ENCODE peak calls at places on chromosome 10, in five cellular contexts. T, D, V, E and B are unnamed samples.

GRCh38 chr10:121457729-121458128 is 140.5 kb downstream of the FGFR2 start:
- ATAC-seq in T (no peak), D (no peak), V (no peak), E (no peak), B (no peak)

GRCh38 chr10:29411666-29412335 is 122.9 kb downstream of the LYZL1 start:
- ATAC-seq in T (no peak), D (no peak), V (no peak), E (no peak), B (no peak)

GRCh38 chr10:102186128-102186527 is 33.9 kb downstream of the NOLC1 start:
- ATAC-seq in T (no peak), D (no peak), V (no peak), E (no peak), B (peak)

GRCh38 chr10:43295436-43295835 is 28.6 kb upstream of the RASGEF1A start:
- ATAC-seq in T (no peak), D (no peak), V (peak), E (no peak), B (no peak)

GRCh38 chr10:97427571-97428179 is 1.7 kb downstream of the PGAM1 start:
- ATAC-seq in T (peak), D (no peak), V (peak), E (no peak), B (no peak)

GRCh38 chr10:13382759-13383753 is 35.0 kb upstream of the SEPHS1 start:
- ATAC-seq in T (peak), D (peak), V (peak), E (peak), B (no peak)

GRCh38 chr10:8438603-8439002 is 384.1 kb downstream of the GATA3 start:
- ATAC-seq in T (no peak), D (no peak), V (no peak), E (no peak), B (no peak)

GRCh38 chr10:75043256-75044121 is 68.0 kb upstream of the SAMD8 start:
- ATAC-seq in T (peak), D (peak), V (no peak), E (no peak), B (no peak)

GRCh38 chr10:115981056-115981455 is 291.9 kb downstream of the GFRA1 start:
- ATAC-seq in T (no peak), D (no peak), V (no peak), E (no peak), B (no peak)

GRCh38 chr10:112241651-112242341 is 41.4 kb upstream of the TECTB start:
- ATAC-seq in T (no peak), D (no peak), V (no peak), E (peak), B (no peak)

GRCh38 chr10:58477122-58477521 is 35.5 kb upstream of the BICC1 start:
- ATAC-seq in T (no peak), D (no peak), V (no peak), E (no peak), B (no peak)

GRCh38 chr10:95221124-95221523 is 27.1 kb downstream of the ACSM6 start:
- ATAC-seq in T (no peak), D (peak), V (no peak), E (no peak), B (no peak)

GRCh38 chr10:15152556-15152955 is 15.9 kb downstream of the NMT2 start:
- ATAC-seq in T (no peak), D (no peak), V (peak), E (no peak), B (no peak)

GRCh38 chr10:28564905-28565304 is 32.0 kb downstream of the WAC start:
- ATAC-seq in T (no peak), D (no peak), V (no peak), E (no peak), B (no peak)

GRCh38 chr10:12418725-12419278 is 69.5 kb downstream of the CAMK1D start:
- ATAC-seq in T (no peak), D (peak), V (no peak), E (peak), B (no peak)

GRCh38 chr10:17430647-17431355 is 23.6 kb downstream of the ST8SIA6 start:
- ATAC-seq in T (peak), D (peak), V (peak), E (no peak), B (peak)

GRCh38 chr10:119070395-119071165 is 10.0 kb downstream of the EIF3A start:
- ATAC-seq in T (no peak), D (no peak), V (no peak), E (no peak), B (no peak)

GRCh38 chr10:27561362-27561761 is 57.3 kb downstream of the RAB18 start:
- ATAC-seq in T (no peak), D (no peak), V (no peak), E (no peak), B (no peak)

GRCh38 chr10:98344589-98345038 is 70.4 kb downstream of the PYROXD2 start:
- ATAC-seq in T (no peak), D (no peak), V (no peak), E (peak), B (peak)

GRCh38 chr10:26689394-26689793 is 8.1 kb upstream of the PDSS1 start:
- ATAC-seq in T (no peak), D (no peak), V (no peak), E (no peak), B (no peak)

GRCh38 chr10:71975891-71976725 is 11.9 kb downstream of the CHST3 start:
- ATAC-seq in T (no peak), D (peak), V (peak), E (no peak), B (peak)

GRCh38 chr10:124064676-124065075 is 28.7 kb downstream of the CHST15 start:
- ATAC-seq in T (no peak), D (no peak), V (peak), E (no peak), B (no peak)

GRCh38 chr10:2950546-2950945 is 116.8 kb upstream of the PFKP start:
- ATAC-seq in T (no peak), D (no peak), V (no peak), E (no peak), B (no peak)

GRCh38 chr10:125786547-125786946 is 10.9 kb upstream of the MMP21 start:
- ATAC-seq in T (no peak), D (no peak), V (no peak), E (no peak), B (no peak)

GRCh38 chr10:33913194-33913593 is 578.7 kb upstream of the NRP1 start:
- ATAC-seq in T (no peak), D (no peak), V (no peak), E (no peak), B (no peak)

GRCh38 chr10:11875183-11875498 is 52.0 kb downstream of the PROSER2 start:
- ATAC-seq in T (peak), D (peak), V (peak), E (peak), B (no peak)

GRCh38 chr10:123083811-123084210 is 52.0 kb upstream of the HMX3 start:
- ATAC-seq in T (no peak), D (no peak), V (no peak), E (no peak), B (no peak)

GRCh38 chr10:70477661-70478162 is 855 bp upstream of the PALD1 start:
- ATAC-seq in T (peak), D (peak), V (peak), E (no peak), B (peak)

GRCh38 chr10:30183076-30183402 is 123.7 kb upstream of the JCAD start:
- ATAC-seq in T (no peak), D (peak), V (no peak), E (no peak), B (no peak)

GRCh38 chr10:118799779-118800178 is 45.0 kb upstream of the CACUL1 start:
- ATAC-seq in T (no peak), D (peak), V (no peak), E (no peak), B (no peak)

GRCh38 chr10:6514844-6515780 is 65.0 kb downstream of the PRKCQ start:
- ATAC-seq in T (peak), D (no peak), V (no peak), E (peak), B (peak)

GRCh38 chr10:71300555-71301370 is 18.3 kb upstream of the SLC29A3 start:
- ATAC-seq in T (peak), D (no peak), V (no peak), E (no peak), B (no peak)

GRCh38 chr10:94053639-94053932 is 59.9 kb downstream of the PLCE1 start:
- ATAC-seq in T (no peak), D (no peak), V (no peak), E (no peak), B (no peak)

GRCh38 chr10:94225589-94225988 is 137.2 kb downstream of the NOC3L start:
- ATAC-seq in T (no peak), D (peak), V (no peak), E (no peak), B (peak)

GRCh38 chr10:99562631-99563030 is 29.9 kb downstream of the NKX2-3 start:
- ATAC-seq in T (no peak), D (no peak), V (no peak), E (no peak), B (no peak)

GRCh38 chr10:28468707-28469483 is 64.0 kb upstream of the WAC start:
- ATAC-seq in T (peak), D (no peak), V (no peak), E (peak), B (no peak)

GRCh38 chr10:32379950-32380547 is 33.1 kb upstream of the EPC1 start:
- ATAC-seq in T (peak), D (no peak), V (peak), E (no peak), B (no peak)

GRCh38 chr10:12703813-12704212 is 297.7 kb downstream of the CCDC3 start:
- ATAC-seq in T (no peak), D (no peak), V (no peak), E (no peak), B (no peak)

DNA sequence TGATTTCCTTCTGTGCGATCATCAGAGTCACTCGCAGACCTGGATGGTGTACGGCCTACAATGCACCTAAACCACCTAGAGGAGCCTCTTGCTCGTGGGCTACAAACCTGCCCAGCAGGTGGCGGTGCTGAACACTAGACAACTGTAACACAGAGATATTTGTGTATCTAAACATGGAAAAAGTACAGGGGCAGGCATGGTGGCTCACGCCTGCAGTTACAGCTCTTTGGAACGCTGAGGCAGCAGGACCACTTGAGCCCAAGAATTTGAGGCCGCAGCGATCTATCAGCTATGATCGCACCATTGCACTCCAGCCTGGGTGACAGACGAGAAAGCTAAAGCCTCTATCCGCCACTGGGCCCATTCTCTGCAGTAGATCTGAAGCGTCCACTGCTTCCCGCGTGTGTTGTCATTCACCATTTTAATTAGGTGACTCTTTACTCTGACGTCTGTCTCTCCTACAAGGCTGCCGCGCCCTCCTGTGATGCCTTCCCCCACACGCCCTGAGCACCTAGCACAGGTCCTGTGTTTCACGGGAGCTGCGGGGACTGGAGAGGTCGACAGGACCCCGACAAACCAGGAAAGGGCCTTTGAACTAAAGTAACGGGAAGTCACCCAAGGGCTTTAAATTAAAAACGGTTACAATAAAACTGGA is 769 bp downstream of the TUBGCP2 start:
- ATAC-seq in T (peak), D (peak), V (peak), E (peak), B (no peak)
- TF ChIP-seq POLR2AphosphoS5 in T (peak), D (no peak), V (no peak), E (no peak), B (no peak)

DNA sequence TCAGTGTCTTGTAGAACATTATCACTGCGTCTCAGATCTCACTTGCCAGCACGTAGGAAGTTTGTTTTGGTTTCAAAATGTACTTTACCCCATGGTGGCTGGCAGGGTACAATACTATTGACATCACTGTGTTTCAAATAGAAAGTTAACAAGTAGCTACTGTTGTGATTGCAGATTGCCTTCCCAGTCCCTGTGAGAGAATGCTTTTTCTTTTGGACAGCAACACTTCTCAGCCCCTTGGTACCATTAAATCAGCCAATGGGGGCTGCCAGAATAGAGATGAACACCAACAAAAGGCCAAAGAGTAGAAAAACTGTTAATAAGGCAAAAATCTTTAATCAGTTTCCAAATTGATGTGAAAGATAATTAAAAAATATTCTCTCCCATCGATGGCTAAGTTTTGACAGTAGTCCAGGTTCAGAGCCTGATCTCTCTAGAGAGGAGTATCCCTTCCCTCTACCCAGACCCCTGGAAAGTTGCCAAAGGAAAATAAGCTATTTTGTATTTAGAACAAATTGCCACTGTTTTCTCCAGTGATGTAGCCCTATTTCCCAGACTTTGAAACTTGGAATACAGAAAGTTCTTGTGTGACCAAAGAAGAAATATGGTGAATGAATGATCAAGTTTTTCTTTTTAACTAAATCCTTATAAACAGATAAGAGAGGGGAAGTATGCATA is 34.9 kb downstream of the SMNDC1 start:
- ATAC-seq in T (no peak), D (no peak), V (peak), E (peak), B (peak)
- TF ChIP-seq POLR2A in T (no peak), D (no peak), V (no peak), E (no peak), B (no peak)

GRCh38 chr10:67612156-67612555 is 83.8 kb downstream of the CTNNA3 start:
- ATAC-seq in T (no peak), D (no peak), V (no peak), E (no peak), B (no peak)

GRCh38 chr10:67609996-67610793 is 85.8 kb downstream of the CTNNA3 start:
- ATAC-seq in T (no peak), D (no peak), V (no peak), E (no peak), B (no peak)

GRCh38 chr10:67618116-67618515 is 77.9 kb downstream of the CTNNA3 start:
- ATAC-seq in T (no peak), D (no peak), V (no peak), E (no peak), B (no peak)

GRCh38 chr10:67608001-67608400 is 88.0 kb downstream of the CTNNA3 start:
- ATAC-seq in T (no peak), D (no peak), V (no peak), E (no peak), B (no peak)

GRCh38 chr10:67612577-67613537 is 83.1 kb downstream of the CTNNA3 start:
- ATAC-seq in T (no peak), D (no peak), V (no peak), E (no peak), B (no peak)
- H3K27ac ChIP-seq in T (no peak), D (no peak), V (no peak), E (no peak), B (no peak)

DNA sequence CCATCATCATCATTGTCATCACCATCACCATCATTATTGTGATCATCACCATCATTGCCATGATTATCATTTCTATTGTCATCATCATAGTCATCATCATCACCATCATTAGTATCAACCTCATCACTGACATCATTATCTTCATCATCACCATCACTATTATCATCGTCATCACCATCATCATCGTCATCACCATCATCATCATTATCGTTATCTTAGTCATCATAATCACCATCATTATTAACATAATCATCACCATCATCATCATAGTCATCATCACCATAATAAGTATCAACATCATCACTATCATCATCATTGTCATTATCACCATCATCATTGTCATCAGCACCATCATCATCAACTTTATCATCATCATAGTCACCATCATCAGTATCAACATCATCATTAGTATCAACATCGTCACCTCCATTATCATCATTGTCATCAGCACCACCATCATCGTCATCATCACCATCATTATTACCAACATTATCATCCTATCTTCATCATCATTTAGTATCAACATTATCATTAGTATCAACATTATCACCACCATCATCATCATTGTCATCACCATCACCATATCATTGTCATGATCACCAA is 241.3 kb downstream of the ADARB2 start:
- ATAC-seq in T (no peak), D (no peak), V (no peak), E (no peak), B (no peak)
- TF ChIP-seq POLR2AphosphoS5 in T (no peak), D (no peak), V (no peak), E (no peak), B (no peak)

GRCh38 chr10:77637986-77638765 is 568 bp upstream of the KCNMA1 start:
- ATAC-seq in T (no peak), D (no peak), V (no peak), E (no peak), B (peak)
- TF ChIP-seq POLR2A in T (no peak), D (no peak), V (no peak), E (no peak), B (peak)

GRCh38 chr10:62182595-62182994 is 86.0 kb downstream of the RTKN2 start:
- ATAC-seq in T (no peak), D (no peak), V (no peak), E (no peak), B (no peak)

GRCh38 chr10:62183442-62183841 is 85.2 kb downstream of the RTKN2 start:
- ATAC-seq in T (no peak), D (no peak), V (peak), E (no peak), B (no peak)

GRCh38 chr10:62180677-62181076 is 88.0 kb downstream of the RTKN2 start:
- ATAC-seq in T (no peak), D (no peak), V (no peak), E (no peak), B (no peak)

GRCh38 chr10:62183857-62184805 is 84.5 kb downstream of the RTKN2 start:
- ATAC-seq in T (no peak), D (no peak), V (peak), E (no peak), B (no peak)

DNA sequence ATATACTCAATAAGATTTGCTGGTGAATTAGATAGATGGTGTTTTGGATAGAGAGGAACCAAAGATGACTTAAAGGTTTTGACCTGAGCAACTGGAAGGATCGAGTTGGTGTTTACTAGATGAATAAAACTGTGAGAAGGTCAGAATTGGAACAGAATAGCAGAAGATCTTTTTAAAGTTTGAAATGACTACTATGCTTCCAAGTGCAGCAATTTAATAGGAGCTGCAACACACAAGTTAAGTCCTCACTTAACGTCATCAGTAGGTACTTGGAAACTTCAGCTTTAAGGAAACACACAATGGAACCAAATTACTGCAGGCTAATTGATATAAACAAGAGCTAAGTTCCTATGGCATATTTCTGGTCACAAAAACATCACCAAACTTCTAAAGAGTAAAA is 86.5 kb downstream of the RTKN2 start:
- ATAC-seq in T (no peak), D (no peak), V (no peak), E (no peak), B (no peak)
- H3K27ac ChIP-seq in T (no peak), D (no peak), V (no peak), E (no peak), B (no peak)

GRCh38 chr10:110355922-110356627 is 51.4 kb upstream of the SMNDC1 start:
- ATAC-seq in T (no peak), D (peak), V (no peak), E (no peak), B (no peak)

GRCh38 chr10:110357871-110358270 is 53.2 kb upstream of the SMNDC1 start:
- ATAC-seq in T (no peak), D (no peak), V (no peak), E (no peak), B (peak)

GRCh38 chr10:110357252-110357780 is 52.6 kb upstream of the SMNDC1 start:
- ATAC-seq in T (peak), D (peak), V (no peak), E (no peak), B (peak)

GRCh38 chr10:110355181-110355831 is 50.6 kb upstream of the SMNDC1 start:
- ATAC-seq in T (no peak), D (no peak), V (no peak), E (no peak), B (no peak)

GRCh38 chr10:110356628-110357245 is 52.0 kb upstream of the SMNDC1 start:
- ATAC-seq in T (peak), D (peak), V (peak), E (no peak), B (peak)
- TF ChIP-seq POLR2AphosphoS5 in T (no peak), D (peak), V (no peak), E (peak), B (no peak)

DNA sequence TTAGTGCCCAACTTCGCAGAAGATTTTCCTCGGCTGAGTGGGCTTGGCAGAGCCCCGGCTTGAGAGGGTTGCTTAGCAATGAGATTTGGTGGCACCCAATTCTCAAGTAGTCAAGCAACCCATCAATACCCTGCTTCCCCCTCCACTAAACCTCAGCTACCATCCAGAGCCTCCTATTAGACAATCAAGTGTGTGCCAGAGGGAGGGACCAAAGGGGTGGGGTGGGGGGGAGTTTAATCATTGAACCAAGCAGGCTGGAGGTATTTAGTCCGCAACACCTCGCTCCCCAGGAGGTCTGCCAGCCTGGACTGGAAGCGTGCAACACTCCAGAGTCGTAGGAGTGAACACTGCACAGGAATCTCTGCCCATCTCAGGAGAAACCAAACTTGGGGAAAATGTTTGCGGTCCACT is at the start of gene HKDC1:
- ATAC-seq in T (no peak), D (no peak), V (peak), E (no peak), B (no peak)
- TF ChIP-seq POLR2A in T (no peak), D (no peak), V (peak), E (no peak), B (no peak)